ENCODE peak calls at places on chromosomes 2 and 18, in nine cellular contexts. R, B, E, L, U, J, F, S and O are unnamed samples.

GRCh38 chr18:27608742-27609141 is 423.6 kb upstream of the CHST9 start:
- DNase-seq in B (no peak), L (no peak), E (no peak), U (no peak), S (peak), F (peak), R (no peak), J (no peak), O (no peak)

GRCh38 chr2:239282448-239283287 is 118.2 kb downstream of the HDAC4 start:
- DNase-seq in F (no peak), E (no peak), R (no peak), S (no peak), J (no peak), B (no peak), U (no peak), L (no peak), O (no peak)

GRCh38 chr18:62720766-62721613 is 5.6 kb downstream of the PHLPP1 start:
- DNase-seq in R (no peak), F (no peak), S (no peak), J (no peak), E (no peak), U (no peak), L (no peak), B (no peak), O (no peak)

GRCh38 chr18:79326413-79327198 is 69.1 kb upstream of the NFATC1 start:
- DNase-seq in B (no peak), L (no peak), S (peak), J (no peak), U (no peak), E (no peak), F (no peak), R (no peak), O (no peak)

GRCh38 chr2:104702451-104702850 is 151.5 kb upstream of the POU3F3 start:
- DNase-seq in R (no peak), E (no peak), L (no peak), B (no peak), J (no peak), S (no peak), F (no peak), U (no peak), O (no peak)

GRCh38 chr2:198371902-198372611 is 567.7 kb downstream of the PLCL1 start:
- DNase-seq in R (no peak), E (no peak), B (no peak), U (no peak), J (no peak), L (no peak), S (peak), F (no peak), O (no peak)

GRCh38 chr2:221704442-221704841 is 132.3 kb upstream of the EPHA4 start:
- DNase-seq in U (no peak), F (no peak), R (no peak), J (no peak), B (no peak), E (no peak), L (no peak), S (no peak), O (no peak)

GRCh38 chr18:36155960-36156757 is 26.5 kb downstream of the ELP2 start:
- DNase-seq in R (no peak), L (no peak), S (peak), E (no peak), U (no peak), J (no peak), F (peak), B (no peak), O (no peak)

GRCh38 chr2:12884713-12885282 is 168.1 kb downstream of the TRIB2 start:
- DNase-seq in L (no peak), S (peak), R (no peak), E (no peak), J (no peak), U (no peak), B (no peak), F (no peak), O (no peak)

GRCh38 chr18:66640431-66640830 is 36.5 kb upstream of the CDH19 start:
- DNase-seq in R (no peak), B (no peak), E (no peak), U (no peak), S (no peak), F (no peak), J (no peak), L (no peak), O (no peak)

GRCh38 chr2:195537811-195538210 is 119.2 kb upstream of the SLC39A10 start:
- DNase-seq in L (no peak), R (no peak), B (no peak), S (no peak), F (no peak), E (no peak), U (no peak), J (no peak), O (no peak)

GRCh38 chr2:108316881-108317258 is 28.2 kb downstream of the SULT1C2 start:
- DNase-seq in B (no peak), U (no peak), S (no peak), F (no peak), R (no peak), E (no peak), J (no peak), L (no peak), O (no peak)

GRCh38 chr2:173441222-173441621 is 86.5 kb downstream of the CDCA7 start:
- DNase-seq in R (no peak), S (peak), E (no peak), F (no peak), B (no peak), L (no peak), J (no peak), U (no peak), O (no peak)

GRCh38 chr18:911025-911424 is 6.4 kb downstream of the ADCYAP1 start:
- DNase-seq in U (no peak), L (no peak), E (no peak), B (no peak), F (no peak), S (no peak), J (no peak), R (no peak), O (no peak)

GRCh38 chr2:220499281-220499680 is 871.9 kb downstream of the SLC4A3 start:
- DNase-seq in B (no peak), S (peak), E (no peak), U (no peak), L (no peak), J (no peak), R (no peak), F (peak), O (peak)

GRCh38 chr2:88669371-88670214 is 21.9 kb upstream of the RPIA start:
- DNase-seq in J (no peak), B (no peak), E (peak), U (peak), S (peak), F (peak), L (peak), R (no peak), O (peak)

GRCh38 chr18:74288730-74289129 is 3.0 kb downstream of the CYB5A start:
- DNase-seq in R (no peak), U (no peak), F (no peak), S (no peak), B (no peak), L (no peak), E (no peak), J (no peak), O (no peak)

GRCh38 chr2:60278906-60279305 is 274.5 kb downstream of the BCL11A start:
- DNase-seq in B (no peak), L (no peak), S (no peak), F (no peak), E (no peak), U (no peak), J (no peak), R (no peak), O (no peak)

GRCh38 chr2:60119778-60120177 is 433.7 kb downstream of the BCL11A start:
- DNase-seq in B (no peak), U (no peak), S (no peak), R (no peak), L (no peak), F (no peak), J (no peak), E (no peak), O (no peak)

GRCh38 chr18:58859935-58860334 is 4.7 kb upstream of the ZNF532 start:
- DNase-seq in L (no peak), J (no peak), R (no peak), U (no peak), E (no peak), F (no peak), B (no peak), S (no peak), O (no peak)

GRCh38 chr2:186848873-186849578 is at the start of gene ZSWIM2:
- DNase-seq in E (peak), B (no peak), R (no peak), F (peak), U (peak), S (peak), J (no peak), L (peak), O (peak)

GRCh38 chr18:49638891-49639557 is 77.2 kb downstream of the LIPG start:
- DNase-seq in E (no peak), S (no peak), F (no peak), J (no peak), B (no peak), R (no peak), U (no peak), L (no peak), O (peak)

GRCh38 chr2:47232738-47233415 is 77.8 kb upstream of the STPG4 start:
- DNase-seq in F (no peak), E (peak), B (no peak), S (no peak), U (no peak), R (no peak), L (no peak), J (no peak), O (no peak)

GRCh38 chr18:79873449-79874110 is 75.8 kb downstream of the KCNG2 start:
- DNase-seq in R (no peak), L (no peak), J (no peak), E (no peak), S (no peak), F (no peak), U (no peak), B (no peak), O (no peak)

GRCh38 chr2:239151201-239152131 is 249.4 kb downstream of the HDAC4 start:
- DNase-seq in U (no peak), J (no peak), F (no peak), B (no peak), R (no peak), L (no peak), E (no peak), S (peak), O (no peak)

GRCh38 chr2:191049728-191050639 is 36.0 kb upstream of the STAT1 start:
- DNase-seq in U (peak), S (peak), R (no peak), J (no peak), F (peak), B (no peak), E (no peak), L (no peak), O (no peak)

GRCh38 chr2:240629968-240630770 is 4.9 kb downstream of the GPR35 start:
- DNase-seq in J (no peak), S (no peak), R (no peak), E (no peak), U (no peak), L (no peak), F (no peak), B (no peak), O (no peak)

GRCh38 chr2:60309941-60310680 is 243.3 kb downstream of the BCL11A start:
- DNase-seq in L (no peak), S (no peak), J (no peak), B (no peak), U (no peak), F (no peak), R (no peak), E (no peak), O (no peak)

GRCh38 chr2:231530099-231531085 is at the start of gene NMUR1:
- DNase-seq in J (peak), S (peak), F (peak), E (peak), R (peak), B (peak), U (peak), L (peak), O (peak)

GRCh38 chr2:126933707-126934106 is 35.0 kb downstream of the TEX51 start:
- DNase-seq in J (no peak), S (no peak), E (no peak), R (no peak), B (no peak), L (no peak), U (no peak), F (no peak), O (no peak)

GRCh38 chr2:158756976-158757375 is 38.1 kb upstream of the DAPL1 start:
- DNase-seq in J (no peak), U (no peak), L (peak), R (no peak), F (no peak), E (no peak), S (no peak), B (no peak), O (no peak)

GRCh38 chr2:43950383-43951008 is 45.3 kb downstream of the LRPPRC start:
- DNase-seq in U (peak), L (no peak), F (peak), J (no peak), R (no peak), B (no peak), S (peak), E (peak), O (no peak)

GRCh38 chr18:67665266-67665665 is 148.7 kb upstream of the DSEL start:
- DNase-seq in B (no peak), E (no peak), S (peak), J (no peak), F (no peak), L (no peak), R (no peak), U (no peak), O (no peak)

GRCh38 chr18:59744271-59744721 is 47.1 kb upstream of the CCBE1 start:
- DNase-seq in R (no peak), E (no peak), U (no peak), F (peak), S (peak), J (no peak), L (no peak), B (no peak), O (no peak)

GRCh38 chr18:10271481-10271880 is 183.0 kb upstream of the APCDD1 start:
- DNase-seq in R (no peak), J (no peak), S (peak), U (no peak), F (no peak), L (no peak), B (no peak), E (no peak), O (no peak)

GRCh38 chr2:179460530-179460929 is 195.9 kb upstream of the SESTD1 start:
- DNase-seq in J (no peak), U (no peak), F (peak), B (no peak), S (peak), R (no peak), E (no peak), L (peak), O (peak)

GRCh38 chr2:147684903-147685302 is 159.9 kb upstream of the ACVR2A start:
- DNase-seq in U (no peak), L (no peak), J (no peak), S (no peak), B (no peak), R (no peak), E (no peak), F (no peak), O (no peak)

GRCh38 chr2:207304798-207305197 is 139.1 kb upstream of the KLF7 start:
- DNase-seq in B (no peak), E (no peak), J (no peak), R (no peak), L (no peak), U (no peak), S (no peak), F (no peak), O (no peak)